ENCODE peak calls at places on chromosomes 16 and 17, in six cellular contexts. M, H, K, F, W and V are unnamed samples.

GRCh38 chr17:76420356-76421053 is 32.4 kb downstream of the UBE2O start:
- DNase-seq in H (no peak), F (no peak), M (no peak), W (peak; percentile 35), K (no peak), V (no peak)

GRCh38 chr16:24917236-24917635 is 71.5 kb downstream of the SLC5A11 start:
- DNase-seq in M (no peak), H (no peak), W (no peak), K (no peak), F (no peak), V (no peak)

GRCh38 chr16:89412811-89413210 is 77.5 kb downstream of the ANKRD11 start:
- DNase-seq in W (no peak), H (no peak), K (no peak), M (no peak), F (no peak), V (no peak)

GRCh38 chr16:69406780-69407331 is 17.6 kb upstream of the CYB5B start:
- DNase-seq in M (no peak), W (peak; percentile 29), K (no peak), H (peak; percentile 44), F (no peak), V (no peak)

GRCh38 chr16:68296291-68296690 is 14.5 kb downstream of the SLC7A6OS start:
- DNase-seq in W (no peak), H (no peak), M (peak; percentile 63), F (no peak), K (no peak), V (no peak)

GRCh38 chr17:50954641-50955121 is 88.5 kb upstream of the TOB1 start:
- DNase-seq in W (no peak), F (no peak), K (no peak), H (no peak), M (peak; percentile 14), V (no peak)

GRCh38 chr17:80068301-80069160 is 32.1 kb downstream of the CCDC40 start:
- DNase-seq in H (peak; percentile 26), W (no peak), K (peak; percentile 54), F (no peak), M (peak; percentile 85), V (no peak)

GRCh38 chr16:87560428-87561199 is 41.7 kb upstream of the JPH3 start:
- DNase-seq in H (peak; percentile 93), K (peak; percentile 60), M (peak; percentile 65), F (no peak), W (peak; percentile 58), V (no peak)

GRCh38 chr16:74601131-74601871 is 5.6 kb downstream of the GLG1 start:
- DNase-seq in W (no peak), F (peak; percentile 62), M (no peak), K (no peak), H (no peak), V (no peak)

GRCh38 chr16:30561212-30561816 is 3.1 kb upstream of the ZNF764 start:
- DNase-seq in F (no peak), W (no peak), H (no peak), K (peak; percentile 39), M (peak; percentile 43), V (no peak)

GRCh38 chr17:7007143-7007542 is 5.3 kb upstream of the RNASEK start:
- DNase-seq in F (no peak), K (no peak), H (no peak), M (no peak), W (no peak), V (no peak)

GRCh38 chr17:50583636-50584035 is 23.1 kb downstream of the CACNA1G start:
- DNase-seq in K (no peak), M (peak; percentile 29), F (no peak), H (peak; percentile 25), W (no peak), V (no peak)

GRCh38 chr17:42273474-42274272 is 2.5 kb downstream of the STAT5B start:
- DNase-seq in K (no peak), M (no peak), H (no peak), F (no peak), W (no peak), V (no peak)

GRCh38 chr17:32755045-32755805 is 121.7 kb downstream of the MYO1D start:
- DNase-seq in H (peak; percentile 24), F (peak; percentile 45), M (no peak), K (no peak), W (peak; percentile 55), V (no peak)

GRCh38 chr16:84514874-84515835 is 10.7 kb upstream of the MEAK7 start:
- DNase-seq in M (no peak), H (no peak), W (peak; percentile 76), F (peak; percentile 85), K (peak; percentile 61), V (no peak)

GRCh38 chr17:7889166-7889584 is 586 bp downstream of the CHD3 start:
- DNase-seq in M (peak; percentile 99), F (no peak), K (peak; percentile 99), H (peak; percentile 26), W (no peak), V (no peak)

GRCh38 chr16:70685061-70685937 is 554 bp downstream of the MTSS2 start:
- DNase-seq in F (no peak), M (no peak), H (peak; percentile 30), W (no peak), K (no peak), V (no peak)

GRCh38 chr16:8758022-8758421 is 39.4 kb downstream of the TMEM186 start:
- DNase-seq in W (no peak), H (no peak), F (no peak), M (no peak), K (no peak), V (no peak)

GRCh38 chr16:88854306-88855111 is 2.2 kb downstream of the GALNS start:
- DNase-seq in M (no peak), W (peak; percentile 49), K (no peak), H (no peak), F (peak; percentile 33), V (no peak)

GRCh38 chr17:73309727-73310555 is 1.9 kb downstream of the CDC42EP4 start:
- DNase-seq in M (peak; percentile 70), H (no peak), K (peak; percentile 78), W (no peak), F (no peak), V (no peak)

GRCh38 chr16:57475711-57476339 is 10.5 kb downstream of the DOK4 start:
- DNase-seq in H (peak; percentile 82), K (no peak), M (no peak), F (peak; percentile 72), W (peak; percentile 80), V (no peak)

GRCh38 chr17:30520882-30521281 is 43.7 kb downstream of the GOSR1 start:
- DNase-seq in F (no peak), H (no peak), W (no peak), K (no peak), M (no peak), V (no peak)